ENCODE peak calls at places on chromosomes 1 and 21, in eight cellular contexts. D is transverse colon, O is endothelial cell of umbilical vein, B is GM12892, M is GM23338, L is HCT116, C is sigmoid colon, W is SK-N-SH. U is an unnamed sample.

GRCh38 chr1:172136925-172137324 is 283.6 kb upstream of the C1orf105 start:
- DNase-seq in W (no peak), L (no peak), O (no peak), D (no peak), M (no peak), C (no peak), B (no peak), U (no peak)

GRCh38 chr1:113567427-113567826 is 177.1 kb downstream of the MAGI3 start:
- DNase-seq in C (no peak), B (no peak), L (no peak), M (no peak), W (no peak), D (no peak), O (no peak), U (no peak)

GRCh38 chr21:37700641-37701202 is 215.5 kb downstream of the KCNJ6 start:
- DNase-seq in B (peak), W (peak), D (no peak), O (peak), C (no peak), M (peak), L (peak), U (peak)

GRCh38 chr1:165443539-165444289 is 1.2 kb downstream of the RXRG start:
- DNase-seq in D (no peak), W (no peak), C (peak), L (no peak), M (peak), B (no peak), O (no peak), U (no peak)

GRCh38 chr1:223137402-223138100 is 5.5 kb downstream of the TLR5 start:
- DNase-seq in O (no peak), C (peak), L (no peak), B (no peak), W (no peak), D (peak), M (no peak), U (no peak)

GRCh38 chr21:32682696-32683474 is 44.9 kb downstream of the SYNJ1 start:
- DNase-seq in M (no peak), C (no peak), B (no peak), W (peak), O (no peak), L (no peak), D (no peak), U (no peak)

GRCh38 chr21:32135401-32136363 is 143.2 kb downstream of the MIS18A start:
- DNase-seq in C (no peak), W (peak), O (no peak), B (peak), M (no peak), D (no peak), L (no peak), U (no peak)

GRCh38 chr1:25769625-25770024 is 30.4 kb upstream of the SELENON start:
- DNase-seq in O (no peak), M (no peak), B (no peak), W (no peak), C (no peak), L (no peak), D (no peak), U (no peak)

GRCh38 chr1:165686121-165686970 is 12.0 kb downstream of the ALDH9A1 start:
- DNase-seq in W (no peak), O (no peak), L (no peak), M (peak), B (no peak), D (no peak), C (no peak), U (no peak)

GRCh38 chr1:209618756-209619420 is 33.3 kb downstream of the LAMB3 start:
- DNase-seq in M (no peak), O (no peak), D (no peak), W (peak), L (no peak), B (no peak), C (no peak), U (no peak)

GRCh38 chr1:112762541-112763141 is 47.5 kb upstream of the PPM1J start:
- DNase-seq in M (peak), C (no peak), D (peak), O (no peak), L (no peak), B (no peak), W (no peak), U (no peak)

GRCh38 chr21:41065539-41065938 is 102.4 kb upstream of the BACE2 start:
- DNase-seq in B (no peak), O (no peak), M (no peak), W (peak), C (no peak), L (no peak), D (no peak), U (no peak)

GRCh38 chr1:18734461-18735368 is 104.1 kb downstream of the PAX7 start:
- DNase-seq in M (no peak), O (no peak), L (no peak), C (no peak), D (no peak), W (no peak), B (no peak), U (no peak)

GRCh38 chr1:44390277-44390676 is 14.8 kb upstream of the RNF220 start:
- DNase-seq in W (no peak), C (no peak), L (no peak), M (no peak), B (no peak), O (no peak), D (no peak), U (peak)

GRCh38 chr1:34885405-34886247 is 26.1 kb upstream of the SMIM12 start:
- DNase-seq in D (peak), B (no peak), O (peak), M (peak), C (no peak), L (no peak), W (no peak), U (no peak)

DNA sequence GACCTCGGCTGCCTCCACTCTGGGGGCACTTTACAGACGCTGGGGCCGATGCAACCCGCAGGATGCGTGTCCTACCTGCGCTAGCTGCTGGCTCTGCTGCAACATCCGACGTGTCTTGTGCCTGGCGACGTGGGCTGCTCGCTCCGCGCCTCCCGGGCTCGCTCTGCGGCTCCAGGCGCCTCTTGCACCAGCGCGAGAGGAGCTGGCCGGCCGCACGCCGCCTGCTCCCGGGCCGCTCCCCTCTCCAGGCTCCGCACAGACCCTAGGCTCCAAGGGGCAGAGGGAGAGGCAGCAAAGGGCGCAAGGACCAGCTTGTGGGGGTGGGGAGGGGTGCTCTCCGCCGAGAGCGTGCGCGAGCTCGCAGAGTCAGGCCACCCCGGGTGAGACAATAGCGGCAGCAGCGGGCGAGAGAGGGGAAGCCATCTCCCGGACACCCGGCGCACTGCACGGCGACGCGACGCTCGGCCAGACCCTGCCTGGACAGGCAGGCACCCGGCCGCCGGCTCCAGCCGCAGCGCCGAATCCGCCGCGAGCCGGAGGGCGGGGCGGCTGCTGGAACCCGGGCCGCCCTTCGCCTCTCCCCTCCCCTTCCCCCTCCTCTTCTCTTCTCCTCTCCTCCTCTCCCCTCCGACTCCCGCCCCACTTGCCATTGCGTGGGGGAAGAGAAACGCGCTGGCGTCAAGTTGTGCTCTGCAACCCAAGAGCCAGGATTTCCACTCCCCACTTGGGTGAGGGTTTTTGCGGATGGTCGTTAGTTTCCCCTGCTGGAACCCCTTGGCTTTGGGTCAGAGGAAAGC is at the start of gene PIK3C2B:
- DNase-seq in O (peak), B (peak), C (peak), L (peak), M (peak), W (peak), D (peak), U (no peak)
- TF ChIP-seq POLR2AphosphoS5 in O (peak), B (peak), C (peak), L (peak), M (peak), W (peak), D (peak), U (peak)

GRCh38 chr1:221782970-221783369 is 41.1 kb upstream of the DUSP10 start:
- DNase-seq in L (no peak), B (no peak), M (no peak), O (no peak), D (no peak), W (no peak), C (no peak), U (no peak)
- TF ChIP-seq POLR2AphosphoS5 in L (no peak), B (no peak), M (no peak), O (no peak), D (no peak), W (no peak), C (no peak), U (no peak)

GRCh38 chr1:22043175-22043769 is 9.2 kb upstream of the CDC42 start:
- DNase-seq in M (no peak), C (no peak), L (no peak), D (no peak), B (no peak), W (no peak), O (no peak), U (no peak)
- TF ChIP-seq POLR2AphosphoS5 in M (no peak), C (no peak), L (no peak), D (no peak), B (no peak), W (no peak), O (no peak), U (no peak)

GRCh38 chr1:187129132-187129531 is 300.4 kb downstream of the PLA2G4A start:
- DNase-seq in D (no peak), L (no peak), O (no peak), W (no peak), M (no peak), C (no peak), B (no peak), U (no peak)
- TF ChIP-seq POLR2AphosphoS5 in D (no peak), L (no peak), O (no peak), W (no peak), M (no peak), C (no peak), B (no peak), U (no peak)

GRCh38 chr1:111175349-111175748 is 25.1 kb downstream of the DENND2D start:
- DNase-seq in W (no peak), C (no peak), B (no peak), O (no peak), L (no peak), D (no peak), M (no peak), U (no peak)
- TF ChIP-seq POLR2AphosphoS5 in W (no peak), C (no peak), B (no peak), O (no peak), L (no peak), D (no peak), M (no peak), U (no peak)

GRCh38 chr1:6129313-6129712 is 50.8 kb downstream of the CHD5 start:
- DNase-seq in O (no peak), D (no peak), L (no peak), B (no peak), M (no peak), C (peak), W (no peak), U (no peak)

GRCh38 chr1:6128276-6129081 is 51.6 kb downstream of the CHD5 start:
- DNase-seq in O (no peak), W (no peak), B (no peak), M (no peak), C (peak), D (no peak), L (no peak), U (no peak)

GRCh38 chr1:6126521-6127067 is 53.5 kb downstream of the CHD5 start:
- DNase-seq in O (no peak), C (peak), B (no peak), M (no peak), W (no peak), L (no peak), D (no peak), U (no peak)

GRCh38 chr1:6126028-6126427 is 54.1 kb downstream of the CHD5 start:
- DNase-seq in M (no peak), L (no peak), D (no peak), O (no peak), W (no peak), C (peak), B (no peak), U (no peak)

GRCh38 chr1:6127587-6128163 is 52.4 kb downstream of the CHD5 start:
- DNase-seq in B (no peak), L (peak), C (peak), D (peak), O (peak), W (peak), M (peak), U (no peak)
- TF ChIP-seq POLR2AphosphoS5 in B (no peak), L (peak), C (no peak), D (no peak), O (no peak), W (no peak), M (peak), U (no peak)

U was measured in Panc1.